ENCODE peak calls at places on chromosomes 4 and X, in ten cellular contexts. One of them, this sample, is unnamed.

GRCh38 chrX:33161829-33162228 is 49.5 kb downstream of the DMD start:
- DNase-seq in H9: no peak
- DNase-seq in upper lobe of right lung: no peak
- DNase-seq in tibial nerve: no peak
- DNase-seq in sigmoid colon: no peak
- DNase-seq in astrocyte of the spinal cord: no peak
- DNase-seq in heart left ventricle: no peak
- DNase-seq in fibroblast of lung: no peak
- DNase-seq in ovary: no peak
- DNase-seq in nephron progenitor cell: no peak
- DNase-seq in this sample: no peak

GRCh38 chr4:5387457-5387856 is 320.9 kb downstream of the EVC2 start:
- DNase-seq in heart left ventricle: no peak
- DNase-seq in ovary: no peak
- DNase-seq in tibial nerve: no peak
- DNase-seq in sigmoid colon: no peak
- DNase-seq in astrocyte of the spinal cord: no peak
- DNase-seq in H9: no peak
- DNase-seq in upper lobe of right lung: no peak
- DNase-seq in nephron progenitor cell: no peak
- DNase-seq in fibroblast of lung: no peak
- DNase-seq in this sample: no peak

GRCh38 chr4:101104264-101105052 is 242.9 kb downstream of the PPP3CA start:
- DNase-seq in fibroblast of lung: peak
- DNase-seq in astrocyte of the spinal cord: no peak
- DNase-seq in sigmoid colon: no peak
- DNase-seq in H9: no peak
- DNase-seq in heart left ventricle: no peak
- DNase-seq in ovary: no peak
- DNase-seq in nephron progenitor cell: no peak
- DNase-seq in tibial nerve: no peak
- DNase-seq in upper lobe of right lung: no peak
- DNase-seq in this sample: no peak

GRCh38 chr4:687048-687974 is 1.6 kb downstream of the SLC49A3 start:
- DNase-seq in fibroblast of lung: peak
- DNase-seq in sigmoid colon: peak
- DNase-seq in H9: peak
- DNase-seq in nephron progenitor cell: no peak
- DNase-seq in astrocyte of the spinal cord: peak
- DNase-seq in upper lobe of right lung: peak
- DNase-seq in heart left ventricle: peak
- DNase-seq in ovary: no peak
- DNase-seq in tibial nerve: peak
- DNase-seq in this sample: peak

GRCh38 chrX:43474321-43474720 is 181.8 kb upstream of the MAOA start:
- DNase-seq in fibroblast of lung: no peak
- DNase-seq in sigmoid colon: no peak
- DNase-seq in upper lobe of right lung: no peak
- DNase-seq in H9: peak
- DNase-seq in ovary: no peak
- DNase-seq in nephron progenitor cell: no peak
- DNase-seq in astrocyte of the spinal cord: no peak
- DNase-seq in tibial nerve: no peak
- DNase-seq in heart left ventricle: no peak
- DNase-seq in this sample: no peak

GRCh38 chrX:150036181-150036580 is 97.9 kb upstream of the EOLA2 start:
- DNase-seq in nephron progenitor cell: no peak
- DNase-seq in H9: no peak
- DNase-seq in tibial nerve: no peak
- DNase-seq in fibroblast of lung: peak
- DNase-seq in ovary: no peak
- DNase-seq in heart left ventricle: no peak
- DNase-seq in sigmoid colon: no peak
- DNase-seq in upper lobe of right lung: no peak
- DNase-seq in astrocyte of the spinal cord: peak
- DNase-seq in this sample: no peak

GRCh38 chrX:133056341-133056740 is 40.6 kb downstream of the USP26 start:
- DNase-seq in heart left ventricle: no peak
- DNase-seq in nephron progenitor cell: no peak
- DNase-seq in sigmoid colon: no peak
- DNase-seq in upper lobe of right lung: no peak
- DNase-seq in fibroblast of lung: no peak
- DNase-seq in tibial nerve: no peak
- DNase-seq in H9: no peak
- DNase-seq in ovary: no peak
- DNase-seq in astrocyte of the spinal cord: no peak
- DNase-seq in this sample: no peak

GRCh38 chr4:75470738-75471137 is 43.5 kb downstream of the RCHY1 start:
- DNase-seq in H9: no peak
- DNase-seq in ovary: no peak
- DNase-seq in heart left ventricle: no peak
- DNase-seq in upper lobe of right lung: no peak
- DNase-seq in fibroblast of lung: no peak
- DNase-seq in tibial nerve: no peak
- DNase-seq in nephron progenitor cell: no peak
- DNase-seq in astrocyte of the spinal cord: no peak
- DNase-seq in sigmoid colon: no peak
- DNase-seq in this sample: no peak

GRCh38 chr4:17597517-17597916 is 16.9 kb upstream of the MED28 start:
- DNase-seq in sigmoid colon: no peak
- DNase-seq in astrocyte of the spinal cord: no peak
- DNase-seq in heart left ventricle: no peak
- DNase-seq in H9: no peak
- DNase-seq in fibroblast of lung: peak
- DNase-seq in upper lobe of right lung: no peak
- DNase-seq in nephron progenitor cell: no peak
- DNase-seq in ovary: no peak
- DNase-seq in tibial nerve: no peak
- DNase-seq in this sample: peak

GRCh38 chrX:114619874-114620273 is 36.0 kb downstream of the HTR2C start:
- DNase-seq in ovary: no peak
- DNase-seq in heart left ventricle: no peak
- DNase-seq in sigmoid colon: no peak
- DNase-seq in tibial nerve: peak
- DNase-seq in fibroblast of lung: no peak
- DNase-seq in H9: no peak
- DNase-seq in upper lobe of right lung: no peak
- DNase-seq in astrocyte of the spinal cord: no peak
- DNase-seq in nephron progenitor cell: peak
- DNase-seq in this sample: peak

DNA sequence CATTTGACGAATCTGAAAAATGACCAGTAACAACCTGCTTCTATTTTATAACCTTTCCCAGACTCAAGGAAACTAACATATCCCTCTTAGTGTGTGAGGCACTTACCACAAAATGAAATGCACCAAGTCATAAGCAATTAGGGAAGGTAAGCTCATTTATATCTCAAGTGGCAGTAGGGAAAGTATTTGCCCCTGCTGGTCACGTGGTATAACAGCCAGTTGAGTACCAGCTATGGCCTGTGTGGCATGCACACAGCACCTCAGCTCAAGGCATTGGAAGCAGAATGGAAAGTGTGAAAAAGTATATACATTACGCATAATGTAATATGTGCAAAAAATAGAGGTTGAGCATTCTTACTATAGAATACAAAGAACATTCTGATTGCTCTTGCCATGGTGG is 178.3 kb upstream of the GYPA start:
- DNase-seq in ovary: no peak
- DNase-seq in astrocyte of the spinal cord: no peak
- DNase-seq in upper lobe of right lung: no peak
- DNase-seq in sigmoid colon: no peak
- DNase-seq in heart left ventricle: no peak
- DNase-seq in nephron progenitor cell: no peak
- DNase-seq in fibroblast of lung: no peak
- DNase-seq in tibial nerve: no peak
- DNase-seq in H9: no peak
- DNase-seq in this sample: no peak
- TF ChIP-seq CTCF in ovary: no peak
- TF ChIP-seq CTCF in astrocyte of the spinal cord: no peak
- TF ChIP-seq CTCF in upper lobe of right lung: no peak
- TF ChIP-seq CTCF in sigmoid colon: no peak
- TF ChIP-seq CTCF in heart left ventricle: no peak
- TF ChIP-seq CTCF in nephron progenitor cell: no peak
- TF ChIP-seq CTCF in fibroblast of lung: no peak
- TF ChIP-seq CTCF in tibial nerve: no peak
- TF ChIP-seq CTCF in H9: peak
- TF ChIP-seq CTCF in this sample: peak

DNA sequence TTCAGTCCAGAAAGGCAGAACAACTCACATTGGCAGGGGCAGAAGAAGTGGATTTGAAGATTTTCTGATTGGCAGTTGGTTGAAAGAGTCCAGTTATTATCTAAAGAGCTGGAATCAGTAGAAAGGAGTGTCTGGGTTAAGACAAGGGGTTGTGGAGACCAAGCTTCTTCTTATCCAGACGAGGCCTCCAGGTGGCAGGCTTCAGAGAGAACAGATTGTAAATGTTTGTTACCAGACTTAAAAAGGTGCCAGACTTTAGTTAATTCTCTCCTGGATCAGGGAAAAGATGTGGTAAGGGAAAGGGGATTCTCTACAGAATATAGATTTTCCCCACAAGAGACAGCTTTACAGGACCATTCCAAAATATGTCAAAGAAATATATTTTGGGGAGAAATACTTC is 36.7 kb upstream of the TLR3 start:
- DNase-seq in ovary: no peak
- DNase-seq in nephron progenitor cell: no peak
- DNase-seq in astrocyte of the spinal cord: no peak
- DNase-seq in H9: no peak
- DNase-seq in tibial nerve: no peak
- DNase-seq in heart left ventricle: no peak
- DNase-seq in fibroblast of lung: no peak
- DNase-seq in upper lobe of right lung: no peak
- DNase-seq in sigmoid colon: no peak
- DNase-seq in this sample: no peak
- TF ChIP-seq CTCF in ovary: no peak
- TF ChIP-seq CTCF in nephron progenitor cell: no peak
- TF ChIP-seq CTCF in astrocyte of the spinal cord: peak
- TF ChIP-seq CTCF in H9: peak
- TF ChIP-seq CTCF in tibial nerve: no peak
- TF ChIP-seq CTCF in heart left ventricle: peak
- TF ChIP-seq CTCF in fibroblast of lung: no peak
- TF ChIP-seq CTCF in upper lobe of right lung: peak
- TF ChIP-seq CTCF in sigmoid colon: no peak
- TF ChIP-seq CTCF in this sample: peak

DNA sequence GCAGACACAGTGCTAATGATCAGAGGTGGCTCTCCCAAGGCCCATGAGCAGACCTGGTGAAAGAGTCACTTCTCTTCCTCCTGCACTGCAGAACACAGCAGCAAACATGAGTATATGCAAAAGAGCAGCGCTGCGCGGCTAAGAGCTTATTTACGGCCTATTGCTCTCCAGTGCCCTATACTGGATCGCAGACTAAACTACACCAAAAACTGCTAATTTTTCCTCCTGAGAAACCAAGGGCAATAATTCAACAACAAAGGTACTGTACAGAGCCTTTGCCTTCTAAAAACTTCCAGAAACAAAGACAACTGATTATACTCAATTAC is 702.5 kb downstream of the ARAP2 start:
- DNase-seq in sigmoid colon: no peak
- DNase-seq in ovary: no peak
- DNase-seq in nephron progenitor cell: no peak
- DNase-seq in astrocyte of the spinal cord: no peak
- DNase-seq in fibroblast of lung: no peak
- DNase-seq in upper lobe of right lung: no peak
- DNase-seq in H9: peak
- DNase-seq in tibial nerve: no peak
- DNase-seq in heart left ventricle: no peak
- DNase-seq in this sample: no peak
- TF ChIP-seq CTCF in sigmoid colon: no peak
- TF ChIP-seq CTCF in ovary: no peak
- TF ChIP-seq CTCF in nephron progenitor cell: no peak
- TF ChIP-seq CTCF in astrocyte of the spinal cord: no peak
- TF ChIP-seq CTCF in fibroblast of lung: no peak
- TF ChIP-seq CTCF in upper lobe of right lung: no peak
- TF ChIP-seq CTCF in H9: peak
- TF ChIP-seq CTCF in tibial nerve: no peak
- TF ChIP-seq CTCF in heart left ventricle: no peak
- TF ChIP-seq CTCF in this sample: no peak

DNA sequence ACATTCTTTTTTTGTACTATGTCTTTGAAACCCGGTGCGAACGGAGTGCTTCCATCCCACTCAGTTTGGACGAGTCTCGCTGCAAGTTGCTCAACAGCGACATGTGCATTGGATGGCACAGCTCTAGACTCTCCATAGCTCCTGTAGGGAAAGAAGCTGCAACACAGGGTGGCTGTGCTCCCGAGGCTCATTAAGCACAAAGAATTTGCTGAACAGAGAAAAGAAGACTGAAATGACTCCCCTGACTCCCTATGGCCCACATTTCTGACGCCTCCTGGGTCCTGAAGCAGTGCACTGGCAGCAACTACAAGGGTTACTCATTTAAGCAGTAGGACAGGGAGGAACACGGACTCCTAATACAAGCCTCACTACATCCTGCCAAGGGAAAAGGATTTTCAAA is 127.4 kb downstream of the SH3RF1 start:
- DNase-seq in astrocyte of the spinal cord: no peak
- DNase-seq in fibroblast of lung: no peak
- DNase-seq in tibial nerve: no peak
- DNase-seq in H9: no peak
- DNase-seq in ovary: no peak
- DNase-seq in upper lobe of right lung: no peak
- DNase-seq in heart left ventricle: no peak
- DNase-seq in sigmoid colon: no peak
- DNase-seq in nephron progenitor cell: peak
- DNase-seq in this sample: no peak
- TF ChIP-seq CTCF in astrocyte of the spinal cord: no peak
- TF ChIP-seq CTCF in fibroblast of lung: no peak
- TF ChIP-seq CTCF in tibial nerve: no peak
- TF ChIP-seq CTCF in H9: no peak
- TF ChIP-seq CTCF in ovary: no peak
- TF ChIP-seq CTCF in upper lobe of right lung: no peak
- TF ChIP-seq CTCF in heart left ventricle: no peak
- TF ChIP-seq CTCF in sigmoid colon: no peak
- TF ChIP-seq CTCF in nephron progenitor cell: no peak
- TF ChIP-seq CTCF in this sample: no peak

GRCh38 chrX:131762802-131763234 is 218.9 kb downstream of the OR13H1 start:
- DNase-seq in sigmoid colon: peak
- DNase-seq in nephron progenitor cell: no peak
- DNase-seq in fibroblast of lung: no peak
- DNase-seq in astrocyte of the spinal cord: peak
- DNase-seq in ovary: no peak
- DNase-seq in H9: no peak
- DNase-seq in tibial nerve: no peak
- DNase-seq in upper lobe of right lung: no peak
- DNase-seq in heart left ventricle: no peak
- DNase-seq in this sample: no peak
- TF ChIP-seq CTCF in sigmoid colon: no peak
- TF ChIP-seq CTCF in nephron progenitor cell: no peak
- TF ChIP-seq CTCF in fibroblast of lung: no peak
- TF ChIP-seq CTCF in astrocyte of the spinal cord: peak
- TF ChIP-seq CTCF in ovary: peak
- TF ChIP-seq CTCF in H9: no peak
- TF ChIP-seq CTCF in tibial nerve: peak
- TF ChIP-seq CTCF in upper lobe of right lung: no peak
- TF ChIP-seq CTCF in heart left ventricle: no peak
- TF ChIP-seq CTCF in this sample: no peak